ENCODE peak calls at places on chromosomes 6 and 20, in ten cellular contexts. S, I, J, A, R, P, X, H, G and K are unnamed samples.

GRCh38 chr6:170017603-170018274 is 266.3 kb downstream of the ERMARD start:
- DNase-seq in I (no peak), S (no peak), X (no peak), H (no peak), R (no peak), G (no peak), J (no peak), A (no peak), P (no peak), K (no peak)

GRCh38 chr6:104809116-104809515 is 50.6 kb downstream of the HACE1 start:
- DNase-seq in H (no peak), X (no peak), J (no peak), R (no peak), A (no peak), I (no peak), S (no peak), P (no peak), G (no peak), K (no peak)

GRCh38 chr20:58224097-58224496 is 4.4 kb downstream of the ANKRD60 start:
- DNase-seq in P (no peak), R (no peak), J (no peak), S (no peak), X (no peak), A (no peak), I (no peak), H (no peak), G (no peak), K (no peak)

GRCh38 chr6:32073613-32074012 is 35.4 kb downstream of the CYP21A2 start:
- DNase-seq in J (no peak), S (no peak), X (no peak), H (no peak), G (no peak), I (no peak), R (no peak), A (no peak), P (no peak), K (no peak)

GRCh38 chr20:16132399-16132798 is 440.8 kb downstream of the KIF16B start:
- DNase-seq in J (no peak), G (no peak), S (no peak), A (no peak), H (no peak), R (no peak), I (no peak), P (no peak), X (no peak), K (no peak)

GRCh38 chr6:142819603-142820335 is 125.2 kb downstream of the HIVEP2 start:
- DNase-seq in A (no peak), X (no peak), H (no peak), J (no peak), S (no peak), R (no peak), I (peak), G (no peak), P (no peak), K (no peak)

GRCh38 chr20:1800777-1801176 is 94.4 kb upstream of the SIRPA start:
- DNase-seq in X (no peak), P (no peak), I (no peak), A (no peak), G (no peak), H (no peak), R (no peak), S (no peak), J (peak), K (no peak)

GRCh38 chr20:51860015-51860882 is 57.9 kb upstream of the SALL4 start:
- DNase-seq in S (no peak), I (no peak), J (no peak), H (no peak), G (no peak), X (peak), P (no peak), A (no peak), R (no peak), K (peak)

GRCh38 chr6:170147832-170148708 is 142.8 kb downstream of the DLL1 start:
- DNase-seq in X (no peak), A (no peak), H (no peak), P (peak), G (peak), I (peak), S (no peak), R (no peak), J (no peak), K (no peak)

GRCh38 chr6:143279385-143279784 is 171.1 kb downstream of the ADAT2 start:
- DNase-seq in R (no peak), G (peak), X (no peak), S (no peak), H (no peak), P (no peak), J (no peak), I (peak), A (no peak), K (no peak)